ENCODE peak calls at places on chromosomes 1 and 21, in four cellular contexts. H is mesothelial cell of epicardium; J is activated CD8-positive, alpha-beta T cell treated with anti-CD3 and anti-CD28 coated beads for 36 hours; Y is AG09309. B is an unnamed sample.

GRCh38 chr21:35051287-35051818 is 2.3 kb upstream of the RUNX1 start:
- DNase-seq in H (no peak), J (peak), Y (peak), B (peak)

GRCh38 chr1:242431786-242432185 is 92.7 kb downstream of the PLD5 start:
- DNase-seq in H (no peak), J (no peak), Y (no peak), B (no peak)

GRCh38 chr1:4650981-4651380 is 3.4 kb upstream of the AJAP1 start:
- DNase-seq in Y (no peak), J (no peak), H (no peak), B (no peak)

GRCh38 chr1:14614326-14614725 is 15.8 kb downstream of the KAZN start:
- DNase-seq in J (no peak), H (no peak), Y (no peak), B (no peak)

GRCh38 chr1:28104866-28105467 is 16.6 kb upstream of the EYA3 start:
- DNase-seq in Y (no peak), J (no peak), H (peak), B (no peak)

GRCh38 chr1:19311503-19311930 is 427 bp downstream of the AKR7A2 start:
- DNase-seq in J (no peak), Y (no peak), H (no peak), B (peak)

GRCh38 chr1:6209661-6210605 is 4.0 kb downstream of the RNF207 start:
- DNase-seq in H (no peak), Y (no peak), J (peak), B (no peak)

GRCh38 chr1:197437891-197438853 is 170.1 kb downstream of the CRB1 start:
- DNase-seq in Y (no peak), H (no peak), J (no peak), B (no peak)

GRCh38 chr1:23081376-23081775 is 62.1 kb downstream of the KDM1A start:
- DNase-seq in J (no peak), H (no peak), Y (no peak), B (no peak)

GRCh38 chr1:119188926-119189325 is 48.5 kb upstream of the WARS2 start:
- DNase-seq in H (no peak), J (no peak), Y (no peak), B (no peak)

GRCh38 chr1:41721039-41721438 is 197.7 kb downstream of the HIVEP3 start:
- DNase-seq in H (no peak), Y (no peak), J (no peak), B (no peak)

GRCh38 chr1:59971464-59971911 is 44.9 kb upstream of the CYP2J2 start:
- DNase-seq in Y (no peak), J (peak), H (peak), B (peak)

GRCh38 chr1:65260851-65261473 is 48.4 kb upstream of the DNAJC6 start:
- DNase-seq in J (peak), Y (peak), H (no peak), B (no peak)

GRCh38 chr1:207259391-207259790 is 62.1 kb upstream of the CD55 start:
- DNase-seq in Y (peak), H (no peak), J (no peak), B (no peak)

GRCh38 chr1:199460933-199461332 is 566.6 kb upstream of the NR5A2 start:
- DNase-seq in Y (no peak), J (no peak), H (no peak), B (no peak)

GRCh38 chr1:37763791-37764741 is 854 bp downstream of the EPHA10 start:
- DNase-seq in Y (no peak), H (peak), J (peak), B (peak)

GRCh38 chr1:19658186-19658585 is 6.5 kb upstream of the HTR6 start:
- DNase-seq in H (no peak), J (no peak), Y (no peak), B (no peak)

GRCh38 chr1:90773812-90774211 is 56.7 kb upstream of the BARHL2 start:
- DNase-seq in H (no peak), J (no peak), Y (no peak), B (no peak)

GRCh38 chr1:175537571-175537970 is 205.8 kb downstream of the TNR start:
- DNase-seq in Y (no peak), J (no peak), H (no peak), B (no peak)

GRCh38 chr1:18293291-18293690 is 185.7 kb downstream of the IGSF21 start:
- DNase-seq in H (no peak), Y (no peak), J (no peak), B (no peak)

GRCh38 chr1:194102607-194103006 is 916.2 kb upstream of the B3GALT2 start:
- DNase-seq in J (no peak), H (no peak), Y (no peak), B (no peak)

GRCh38 chr1:178238722-178239510 is 145.0 kb downstream of the RASAL2 start:
- DNase-seq in Y (peak), J (no peak), H (no peak), B (no peak)

GRCh38 chr21:45982256-45982757 is 737 bp downstream of the COL6A1 start:
- DNase-seq in H (peak), J (peak), Y (no peak), B (no peak)

DNA sequence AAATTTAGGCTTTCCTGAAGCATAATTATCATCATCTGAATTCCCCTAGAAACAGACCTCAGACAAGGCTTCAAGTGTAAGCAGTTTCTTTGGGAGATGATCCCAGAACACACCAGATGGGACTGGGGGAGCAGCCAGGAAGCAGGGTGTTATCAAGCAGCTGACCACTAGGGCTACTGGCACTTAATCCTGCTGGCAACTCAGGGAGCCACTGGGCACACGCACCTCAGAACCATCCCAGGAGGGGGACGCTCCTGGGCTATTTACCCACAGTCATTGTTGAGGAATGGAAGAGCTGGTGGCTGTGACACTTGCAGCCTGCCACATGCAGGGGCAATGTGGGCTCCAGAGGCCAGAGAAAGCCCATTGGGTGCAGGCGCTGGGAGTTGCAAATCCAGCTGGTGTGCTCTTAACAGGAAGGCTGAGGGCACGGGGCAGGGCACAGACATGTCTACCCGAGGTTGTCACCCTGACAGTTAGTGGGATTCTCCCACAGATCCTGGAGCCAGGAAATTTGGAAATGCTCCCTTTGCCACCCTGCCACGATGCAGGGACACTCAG is 15.1 kb upstream of the IL22RA1 start:
- DNase-seq in H (no peak), J (no peak), Y (no peak), B (no peak)
- TF ChIP-seq CTCF in H (no peak), J (no peak), Y (peak), B (no peak)

DNA sequence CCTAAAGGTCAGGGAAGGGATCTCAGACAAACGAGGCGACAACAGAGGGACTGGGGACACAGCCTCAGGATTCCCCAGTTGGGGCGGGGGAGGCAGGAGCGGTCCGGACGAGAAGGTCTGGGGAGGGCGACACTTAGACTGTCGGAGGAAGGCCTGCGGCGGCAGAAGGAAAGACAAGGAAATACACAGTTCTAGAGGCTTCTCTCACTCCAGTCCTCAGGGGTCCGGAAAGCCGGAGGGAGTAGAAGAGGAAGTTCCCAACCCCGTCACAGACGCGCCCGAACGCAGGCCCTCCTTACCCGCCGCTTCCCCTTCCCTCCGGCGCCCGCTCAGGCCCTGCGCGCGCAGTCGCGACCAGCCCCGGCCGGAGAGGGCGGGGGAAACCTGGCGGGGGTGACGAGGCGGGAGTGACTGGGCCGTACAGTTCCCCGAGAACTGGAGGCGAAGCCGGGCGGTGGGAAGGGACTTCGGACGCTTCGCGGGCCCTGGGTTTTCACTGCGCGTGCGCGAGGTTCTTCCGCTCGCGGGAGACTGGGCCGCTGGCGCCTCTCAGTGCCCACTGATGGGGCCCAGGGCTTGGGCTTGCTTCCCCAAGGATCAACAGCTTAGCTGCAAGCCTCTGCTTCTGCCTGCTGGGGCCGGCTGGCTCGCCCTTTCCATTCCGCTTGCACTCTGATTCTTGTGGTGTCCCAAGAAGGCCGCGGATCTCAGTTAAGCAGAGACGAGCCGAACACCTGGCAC is at the start of gene IPP:
- DNase-seq in Y (peak), J (peak), H (peak), B (peak)
- TF ChIP-seq CTCF in Y (peak), J (no peak), H (no peak), B (peak)

DNA sequence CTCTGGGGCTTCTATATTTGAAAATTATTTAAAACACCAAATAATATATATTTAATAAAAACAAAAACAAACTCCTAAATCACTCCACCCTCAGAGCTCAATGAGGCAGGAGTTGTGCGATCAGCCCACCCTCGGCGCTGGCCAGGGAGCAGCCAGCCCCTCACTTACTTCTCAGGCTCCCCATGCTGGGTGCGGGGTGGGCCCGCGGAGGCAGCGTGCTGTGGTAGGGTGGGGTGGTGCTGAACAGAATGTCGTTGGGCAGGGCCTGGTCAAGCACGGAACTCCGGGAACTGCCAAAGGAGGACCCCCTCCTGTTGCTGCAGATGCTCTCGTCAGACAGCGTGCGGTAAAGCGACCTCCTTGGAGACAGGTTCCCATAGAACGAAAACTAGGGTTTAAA is 204.5 kb downstream of the SIPA1L2 start:
- DNase-seq in Y (no peak), H (no peak), J (no peak), B (no peak)
- TF ChIP-seq CTCF in Y (no peak), H (no peak), J (no peak), B (no peak)

GRCh38 chr1:30579580-30579979 is 143.8 kb downstream of the MATN1 start:
- DNase-seq in J (no peak), Y (no peak), H (no peak), B (no peak)
- TF ChIP-seq CTCF in J (no peak), Y (no peak), H (no peak), B (no peak)

GRCh38 chr1:24321712-24322635 is 2.8 kb downstream of the GRHL3 start:
- DNase-seq in H (peak), Y (no peak), J (peak), B (peak)
- TF ChIP-seq CTCF in H (no peak), Y (no peak), J (no peak), B (no peak)

DNA sequence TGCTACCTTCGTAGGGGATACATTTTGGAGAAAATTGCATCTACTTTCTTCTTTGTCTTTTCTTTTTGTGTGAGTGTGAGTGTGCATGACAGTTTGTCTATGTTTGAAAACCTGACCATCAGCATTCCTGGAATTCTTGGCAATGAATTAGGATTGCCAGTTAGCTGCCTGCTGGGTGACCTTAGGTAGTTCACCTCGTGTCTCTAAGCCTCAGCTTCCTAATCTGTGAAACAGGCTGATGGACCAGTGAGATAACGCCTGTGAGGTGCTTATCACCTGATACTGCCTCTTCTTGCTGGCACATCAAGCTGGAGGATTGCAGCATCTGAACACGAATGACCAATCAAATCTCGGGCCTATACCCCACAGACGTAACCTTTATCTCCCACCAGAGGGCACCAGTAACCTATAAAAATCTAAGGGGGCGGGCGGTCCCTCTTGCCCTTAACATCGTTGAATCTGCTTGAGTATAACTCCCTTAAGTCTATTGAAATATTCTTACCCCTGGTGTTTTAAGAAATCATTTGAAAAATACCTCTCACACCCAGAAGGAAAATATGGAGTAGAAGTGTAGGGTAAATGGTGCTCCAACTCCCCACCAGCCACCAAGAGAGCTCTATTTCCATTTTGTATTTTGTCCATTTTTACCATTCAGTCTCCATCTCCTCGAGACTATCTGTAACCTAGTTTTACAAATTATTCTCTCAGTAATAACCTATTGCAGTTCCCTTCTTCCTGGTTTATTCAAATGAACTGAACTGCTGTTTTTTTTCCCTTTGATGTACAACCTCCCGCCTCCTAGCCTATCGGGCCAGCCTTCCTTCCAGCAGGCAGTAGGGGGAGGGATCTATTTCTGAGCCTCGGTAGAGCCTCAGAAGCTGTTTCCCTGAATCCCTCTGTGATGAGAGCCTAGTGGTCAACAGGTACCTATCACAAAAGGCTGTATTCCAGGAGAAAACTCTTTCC is 49.7 kb downstream of the MDM4 start:
- DNase-seq in Y (peak), J (peak), H (no peak), B (peak)
- TF ChIP-seq CTCF in Y (peak), J (peak), H (peak), B (peak)

GRCh38 chr1:100565533-100565932 is 27.6 kb downstream of the GPR88 start:
- DNase-seq in H (no peak), Y (no peak), J (no peak), B (no peak)

GRCh38 chr1:100567062-100567461 is 29.1 kb downstream of the GPR88 start:
- DNase-seq in J (no peak), H (no peak), Y (no peak), B (no peak)

GRCh38 chr1:100569888-100570287 is 31.9 kb downstream of the GPR88 start:
- DNase-seq in Y (no peak), J (no peak), H (no peak), B (no peak)

GRCh38 chr1:100566300-100566699 is 28.4 kb downstream of the GPR88 start:
- DNase-seq in J (no peak), H (no peak), Y (no peak), B (no peak)
- TF ChIP-seq CTCF in J (peak), H (peak), Y (no peak), B (no peak)

B was measured in GM13976.